ENCODE peak calls at places on chromosomes 4 and X, in six cellular contexts. W is right atrium auricular region, Y is mucosa of descending colon, Z is hepatocyte, S is DND-41, E is sigmoid colon. O is an unnamed sample.

GRCh38 chr4:108922191-108922590 is 159.3 kb upstream of the ETNPPL start:
- DNase-seq in Z (no peak), W (no peak), Y (no peak), E (no peak), S (no peak), O (no peak)

GRCh38 chr4:14196141-14196540 is 568.6 kb upstream of the BOD1L1 start:
- DNase-seq in Y (no peak), W (no peak), S (peak; percentile 21), Z (peak; percentile 82), E (no peak), O (no peak)

GRCh38 chr4:122577808-122578781 is 42.8 kb downstream of the IL21 start:
- DNase-seq in S (peak; percentile 89), Z (peak; percentile 71), E (no peak), Y (no peak), W (no peak), O (no peak)

GRCh38 chr4:78693777-78694456 is 82.2 kb upstream of the BMP2K start:
- DNase-seq in S (no peak), W (no peak), Y (no peak), E (no peak), Z (no peak), O (no peak)

GRCh38 chr4:186144596-186145569 is 40.4 kb downstream of the FAM149A start:
- DNase-seq in S (no peak), E (peak; percentile 79), W (peak; percentile 72), Z (peak; percentile 80), Y (peak; percentile 61), O (peak; percentile 90)

GRCh38 chr4:76898385-76898692 is 395 bp upstream of the SOWAHB start:
- DNase-seq in Y (no peak), Z (no peak), E (no peak), W (no peak), S (no peak), O (no peak)

GRCh38 chr4:148986951-148987350 is 544.7 kb upstream of the NR3C2 start:
- DNase-seq in Z (no peak), Y (no peak), W (no peak), E (no peak), S (no peak), O (no peak)

GRCh38 chr4:8329859-8330761 is 60.6 kb downstream of the HTRA3 start:
- DNase-seq in S (no peak), W (no peak), Z (no peak), E (peak; percentile 64), Y (no peak), O (no peak)

GRCh38 chrX:142238536-142238935 is 33.4 kb upstream of the MAGEC2 start:
- DNase-seq in E (no peak), S (no peak), Y (no peak), Z (no peak), W (no peak), O (no peak)

GRCh38 chrX:15165832-15166231 is 104.1 kb downstream of the ASB9 start:
- DNase-seq in Z (no peak), Y (no peak), E (no peak), W (no peak), S (no peak), O (no peak)

GRCh38 chrX:71492086-71493065 is 40.5 kb upstream of the OGT start:
- DNase-seq in Y (peak; percentile 61), S (no peak), E (peak; percentile 77), Z (no peak), W (peak; percentile 60), O (peak; percentile 74)

GRCh38 chrX:53050841-53051240 is 2.3 kb downstream of the GPR173 start:
- DNase-seq in E (no peak), Y (no peak), S (no peak), W (no peak), Z (no peak), O (no peak)

GRCh38 chr4:168388890-168389289 is 70.3 kb upstream of the DDX60 start:
- DNase-seq in Z (peak; percentile 30), W (no peak), E (no peak), S (no peak), Y (no peak), O (no peak)

GRCh38 chr4:150126880-150127236 is 48.6 kb downstream of the DCLK2 start:
- DNase-seq in W (no peak), Y (no peak), S (no peak), E (no peak), Z (no peak), O (no peak)

GRCh38 chr4:122758033-122758432 is 25.5 kb downstream of the BBS12 start:
- DNase-seq in W (no peak), Y (no peak), E (no peak), Z (peak; percentile 67), S (no peak), O (no peak)

GRCh38 chr4:157225096-157225495 is 4.6 kb downstream of the GRIA2 start:
- DNase-seq in Z (no peak), Y (no peak), E (no peak), S (no peak), W (no peak), O (no peak)

GRCh38 chrX:137058339-137059127 is 24.7 kb upstream of the GPR101 start:
- DNase-seq in Z (no peak), E (no peak), S (no peak), Y (no peak), W (no peak), O (no peak)

GRCh38 chr4:11426003-11426402 is 2.7 kb downstream of the HS3ST1 start:
- DNase-seq in W (no peak), S (no peak), Z (no peak), Y (no peak), E (no peak), O (no peak)
- H3K4me3 ChIP-seq in W (no peak overlapping the region), S (no peak overlapping the region), Z (no peak overlapping the region), Y (no peak overlapping the region), E (no peak overlapping the region), O (no peak overlapping the region)

DNA sequence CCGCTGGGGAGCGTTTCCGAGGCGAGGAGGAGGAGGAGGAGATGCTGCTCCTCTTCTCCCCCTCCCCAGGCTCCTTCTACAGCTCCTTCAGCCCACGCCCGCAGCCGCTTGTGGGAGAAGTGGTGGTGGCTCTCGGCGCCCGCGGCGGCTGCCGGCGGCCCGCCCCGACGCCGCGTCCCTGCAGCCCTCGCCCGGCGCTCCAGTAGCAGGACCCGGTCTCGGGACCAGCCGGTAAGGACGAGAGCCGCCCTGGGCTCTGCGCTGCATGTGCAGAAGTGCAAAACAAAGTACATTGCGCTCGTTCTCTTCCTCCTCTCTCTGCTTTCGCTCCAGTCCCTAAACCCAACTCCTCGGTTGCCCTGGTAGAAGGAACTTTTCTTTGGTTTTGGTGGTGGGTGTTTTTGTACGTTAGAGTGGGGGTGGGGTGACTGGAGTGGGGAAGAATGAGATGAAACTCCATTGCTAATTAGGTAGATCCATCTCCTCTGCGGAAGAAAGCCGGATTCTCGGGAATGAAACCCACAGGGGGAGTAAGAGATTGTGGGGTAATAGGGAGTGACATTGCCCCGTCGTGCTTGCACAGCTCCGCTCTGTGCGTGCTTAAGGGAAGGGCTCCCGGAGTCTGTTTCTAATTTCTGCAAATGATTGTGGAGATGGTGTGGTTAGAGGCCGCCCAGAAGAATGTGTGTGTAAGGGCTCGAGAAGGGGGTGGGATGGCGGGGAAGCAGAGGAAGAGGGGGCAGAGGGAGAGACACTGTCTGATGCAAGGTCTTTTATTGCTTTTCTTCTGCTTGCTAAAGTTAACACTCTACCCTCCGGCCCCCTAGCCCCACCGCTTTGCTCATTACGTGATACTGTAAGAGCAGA is 677 bp downstream of the PTPN13 start:
- DNase-seq in Y (no peak), Z (peak; percentile 77), S (peak; percentile 15), E (peak; percentile 69), W (peak; percentile 61), O (peak; percentile 77)
- TF ChIP-seq CTCF in Y (no peak), Z (peak; percentile 39), S (no peak), E (no peak), W (no peak), O (no peak)

DNA sequence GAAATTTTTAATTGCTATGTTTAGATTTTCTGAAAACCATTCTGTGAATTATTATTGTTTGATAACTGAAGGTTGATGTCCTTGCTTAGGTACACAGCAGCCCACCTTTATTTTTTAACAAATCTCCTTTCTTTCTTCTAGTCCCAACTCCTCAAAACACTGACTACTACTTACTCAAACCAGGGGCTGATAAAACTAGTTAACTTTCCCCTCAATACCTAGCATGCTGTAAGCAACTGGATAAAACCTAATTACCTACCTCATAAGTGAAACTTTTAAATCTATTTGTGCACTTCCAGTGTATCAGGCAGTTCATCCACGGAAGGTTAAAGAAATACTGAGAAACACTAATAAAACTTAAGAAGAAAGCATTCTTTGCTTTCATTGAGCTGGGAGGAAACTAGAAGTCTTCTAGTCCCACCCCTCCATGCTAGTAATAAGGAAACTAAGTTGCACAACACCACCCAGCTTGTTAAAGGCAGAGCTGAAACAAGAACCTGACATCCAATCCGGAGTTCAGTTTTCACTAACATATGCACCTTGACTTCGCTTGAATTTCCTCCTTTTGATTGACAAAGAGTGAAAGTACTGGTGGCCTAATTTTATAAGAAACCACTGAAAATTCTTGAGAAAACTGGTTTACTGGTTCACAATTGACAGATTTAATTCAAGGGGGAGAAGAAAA is 180.2 kb upstream of the TET2 start:
- DNase-seq in Z (peak; percentile 52), W (no peak), E (no peak), S (no peak), Y (no peak), O (no peak)
- H3K4me3 ChIP-seq in Z (no peak overlapping the region), W (no peak overlapping the region), E (no peak overlapping the region), S (no peak overlapping the region), Y (no peak overlapping the region), O (no peak overlapping the region)

GRCh38 chr4:71379126-71379525 is 40.3 kb downstream of the SLC4A4 start:
- DNase-seq in Y (no peak), S (no peak), E (no peak), W (no peak), Z (no peak), O (no peak)

GRCh38 chr4:71377561-71377960 is 38.7 kb downstream of the SLC4A4 start:
- DNase-seq in E (no peak), Y (no peak), Z (no peak), W (no peak), S (no peak), O (no peak)

GRCh38 chr4:71380721-71381120 is 41.9 kb downstream of the SLC4A4 start:
- DNase-seq in S (no peak), Y (no peak), Z (peak; percentile 18), E (no peak), W (no peak), O (no peak)

GRCh38 chr4:71375494-71375893 is 36.7 kb downstream of the SLC4A4 start:
- DNase-seq in W (no peak), S (no peak), Y (no peak), E (no peak), Z (no peak), O (no peak)
- TF ChIP-seq CTCF in W (no peak), S (no peak), Y (no peak), E (no peak), Z (no peak), O (no peak)

GRCh38 chr4:48047421-48047844 is 30.9 kb downstream of the NIPAL1 start:
- DNase-seq in Y (no peak), E (no peak), W (no peak), Z (no peak), S (peak; percentile 38), O (no peak)
- H3K4me3 ChIP-seq in Y (no peak overlapping the region), E (no peak overlapping the region), W (no peak overlapping the region), Z (no peak overlapping the region), S (no peak overlapping the region), O (no peak overlapping the region)

DNA sequence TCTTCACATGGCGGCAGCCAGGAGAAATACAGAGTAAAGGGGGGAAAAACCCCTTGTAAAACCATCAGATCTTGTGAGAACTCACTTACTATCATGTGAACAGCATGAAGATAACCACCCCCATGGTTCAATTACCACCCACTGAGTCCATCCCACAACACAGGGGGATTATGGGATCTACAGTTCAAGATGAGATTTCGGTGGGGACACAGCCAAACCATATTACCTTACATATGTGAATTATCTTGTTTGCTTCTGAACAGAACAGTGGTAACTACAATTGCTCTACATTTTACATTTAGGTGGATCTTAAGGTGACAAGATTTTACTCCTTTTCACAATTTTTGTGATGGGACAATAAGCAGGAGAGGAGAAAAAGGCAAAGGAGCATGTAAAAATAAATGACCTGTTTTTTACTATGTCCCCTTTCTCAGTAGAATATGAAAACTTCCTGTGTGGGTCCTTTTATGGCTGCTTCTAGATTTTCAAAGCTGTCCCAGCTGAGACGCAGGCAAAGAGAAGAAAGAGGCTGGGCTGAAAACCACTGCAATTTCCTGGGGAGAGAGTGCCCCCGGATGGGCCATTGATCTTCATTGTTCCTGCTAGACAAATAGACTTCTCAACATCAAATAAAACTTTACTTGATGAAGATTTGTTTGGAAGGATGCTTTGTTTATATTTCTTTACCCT is 45.9 kb upstream of the PGM2 start:
- DNase-seq in S (peak; percentile 88), Y (no peak), E (no peak), Z (peak; percentile 43), W (no peak), O (no peak)
- TF ChIP-seq CTCF in S (peak; percentile 78), Y (no peak), E (no peak), Z (peak; percentile 33), W (no peak), O (no peak)